ENCODE peak calls at places on chromosomes 11 and 22, in seven cellular contexts. F is iPS-NIHi11; E is CD4-positive, alpha-beta T cell; G is naive thymus-derived CD8-positive, alpha-beta T cell; S is HEK293T; Y is stimulated activated CD8-positive, alpha-beta memory T cell treated with anti-CD3 and anti-CD28 coated beads, Interleukin-4, amount 100 ng/mL, for 4 hours; H is left cardiac atrium. J is an unnamed sample.
A peak's percentile ranks its signal among the peaks of the same experiment; 100 is the strongest.

GRCh38 chr11:1303196-1303821 is 6.1 kb downstream of the TOLLIP start:
- DNase-seq in F (peak; percentile 61), E (no peak), G (no peak), S (no peak), Y (no peak), H (no peak), J (no peak)

GRCh38 chr11:131668867-131669780 is 298.7 kb downstream of the NTM start:
- DNase-seq in F (peak; percentile 80), E (no peak), G (no peak), S (peak; percentile 68), Y (no peak), H (peak; percentile 49), J (no peak)

GRCh38 chr11:22199243-22199642 is 6.4 kb downstream of the ANO5 start:
- DNase-seq in F (no peak), E (no peak), G (no peak), S (no peak), Y (no peak), H (no peak), J (no peak)

GRCh38 chr11:67581469-67581868 is 2.1 kb upstream of the GSTP1 start:
- DNase-seq in F (no peak), E (no peak), G (no peak), S (no peak), Y (no peak), H (no peak), J (no peak)

GRCh38 chr11:78400116-78400515 is 17.5 kb downstream of the GAB2 start:
- DNase-seq in F (no peak), E (no peak), G (no peak), S (no peak), Y (no peak), H (no peak), J (no peak)

GRCh38 chr11:6991227-6991626 is 28.9 kb downstream of the ZNF214 start:
- DNase-seq in F (peak; percentile 7), E (no peak), G (no peak), S (no peak), Y (no peak), H (no peak), J (no peak)

GRCh38 chr11:405323-405975 is 9.3 kb downstream of the SIGIRR start:
- DNase-seq in F (no peak), E (no peak), G (no peak), S (no peak), Y (no peak), H (peak; percentile 68), J (peak; percentile 63)

GRCh38 chr11:9170450-9170849 is 79.1 kb upstream of the SCUBE2 start:
- DNase-seq in F (no peak), E (no peak), G (no peak), S (no peak), Y (no peak), H (no peak), J (no peak)

GRCh38 chr11:104926771-104927470 is 28.7 kb upstream of the CASP12 start:
- DNase-seq in F (peak; percentile 14), E (no peak), G (no peak), S (no peak), Y (no peak), H (no peak), J (no peak)

GRCh38 chr11:17683378-17684161 is 35.8 kb upstream of the MYOD1 start:
- DNase-seq in F (peak; percentile 29), E (no peak), G (no peak), S (no peak), Y (no peak), H (no peak), J (no peak)

GRCh38 chr11:14927146-14927545 is 35.1 kb upstream of the CYP2R1 start:
- DNase-seq in F (no peak), E (no peak), G (no peak), S (no peak), Y (no peak), H (no peak), J (no peak)

GRCh38 chr11:117097567-117098268 is 510 bp downstream of the SIK3 start:
- DNase-seq in F (peak; percentile 68), E (peak; percentile 12), G (peak; percentile 30), S (peak; percentile 49), Y (no peak), H (peak; percentile 34), J (peak; percentile 49)

GRCh38 chr22:45834795-45835194 is 142.2 kb downstream of the WNT7B start:
- DNase-seq in F (no peak), E (no peak), G (no peak), S (no peak), Y (no peak), H (no peak), J (no peak)

GRCh38 chr11:69468911-69469885 is 12.3 kb upstream of the LINC01488 start:
- DNase-seq in F (no peak), E (no peak), G (no peak), S (no peak), Y (no peak), H (no peak), J (peak; percentile 47)

GRCh38 chr11:68841718-68842426 is at the start of gene CPT1A:
- DNase-seq in F (peak; percentile 91), E (peak; percentile 56), G (peak; percentile 59), S (peak; percentile 84), Y (no peak), H (peak; percentile 85), J (peak; percentile 91)

GRCh38 chr22:16808744-16809143 is 16.5 kb downstream of the XKR3 start:
- DNase-seq in F (no peak), E (no peak), G (no peak), S (no peak), Y (no peak), H (no peak), J (no peak)

GRCh38 chr11:69086741-69087524 is 38.2 kb downstream of the TPCN2 start:
- DNase-seq in F (no peak), E (no peak), G (no peak), S (no peak), Y (no peak), H (no peak), J (no peak)

GRCh38 chr11:83480251-83480650 is 194.1 kb upstream of the CCDC90B start:
- DNase-seq in F (no peak), E (no peak), G (no peak), S (no peak), Y (no peak), H (no peak), J (no peak)

GRCh38 chr22:36211237-36211881 is 9.8 kb upstream of the APOL4 start:
- DNase-seq in F (no peak), E (no peak), G (no peak), S (no peak), Y (no peak), H (no peak), J (peak; percentile 33)

GRCh38 chr11:80167766-80168165 is 726.9 kb upstream of the TENM4 start:
- DNase-seq in F (peak; percentile 18), E (no peak), G (no peak), S (no peak), Y (no peak), H (no peak), J (no peak)

GRCh38 chr11:126138636-126139540 is 72.6 kb downstream of the RPUSD4 start:
- DNase-seq in F (no peak), E (no peak), G (no peak), S (no peak), Y (no peak), H (no peak), J (no peak)

J was measured in mucosa of descending colon.